ENCODE peak calls at places on chromosomes 4 and X, in five cellular contexts. F is IMR-90, E is ascending aorta, T is adipocyte, P is lower lobe of right lung. L is an unnamed sample.

GRCh38 chrX:66328950-66329596 is 165.0 kb downstream of the HEPH start:
- DNase-seq in F (no peak), E (no peak), T (no peak), P (peak; percentile 26), L (no peak)

GRCh38 chr4:21013501-21013900 is 313.2 kb downstream of the PACRGL start:
- DNase-seq in F (no peak), E (no peak), T (no peak), P (no peak), L (peak; percentile 11)

GRCh38 chrX:18714910-18715309 is 7.5 kb downstream of the PPEF1 start:
- DNase-seq in F (no peak), E (no peak), T (no peak), P (no peak), L (no peak)

GRCh38 chr4:123352240-123352945 is 44.2 kb upstream of the SPRY1 start:
- DNase-seq in F (peak; percentile 56), E (no peak), T (peak; percentile 52), P (no peak), L (peak; percentile 94)

GRCh38 chr4:186500721-186501304 is 54.6 kb downstream of the MTNR1A start:
- DNase-seq in F (peak; percentile 1), E (no peak), T (no peak), P (no peak), L (no peak)

GRCh38 chr4:169241480-169241879 is 29.3 kb downstream of the SH3RF1 start:
- DNase-seq in F (no peak), E (no peak), T (peak; percentile 51), P (no peak), L (no peak)

GRCh38 chrX:44675364-44676024 is 132.8 kb upstream of the FUNDC1 start:
- DNase-seq in F (peak; percentile 91), E (no peak), T (peak; percentile 77), P (no peak), L (peak; percentile 96)

GRCh38 chr4:27059446-27059845 is 198.8 kb downstream of the STIM2 start:
- DNase-seq in F (no peak), E (no peak), T (no peak), P (no peak), L (peak; percentile 52)

GRCh38 chr4:71772592-71772991 is 11.3 kb downstream of the GC start:
- DNase-seq in F (no peak), E (no peak), T (no peak), P (no peak), L (peak; percentile 23)

GRCh38 chr4:10622728-10623127 is 61.8 kb downstream of the CLNK start:
- DNase-seq in F (no peak), E (no peak), T (no peak), P (no peak), L (peak; percentile 10)

GRCh38 chrX:134870419-134870818 is 120.4 kb upstream of the SMIM10 start:
- DNase-seq in F (no peak), E (no peak), T (no peak), P (no peak), L (no peak)

GRCh38 chr4:81919810-81920209 is 448.1 kb upstream of the RASGEF1B start:
- DNase-seq in F (no peak), E (no peak), T (no peak), P (no peak), L (no peak)

GRCh38 chr4:47954679-47955078 is 40.3 kb upstream of the NFXL1 start:
- DNase-seq in F (no peak), E (no peak), T (no peak), P (no peak), L (no peak)

GRCh38 chr4:65170768-65171514 is 499.3 kb downstream of the EPHA5 start:
- DNase-seq in F (no peak), E (no peak), T (peak; percentile 2), P (no peak), L (no peak)

GRCh38 chr4:5137226-5137625 is 85.9 kb downstream of the STK32B start:
- DNase-seq in F (no peak), E (no peak), T (no peak), P (no peak), L (no peak)

GRCh38 chrX:65581661-65582339 is 47.2 kb upstream of the LAS1L start:
- DNase-seq in F (peak; percentile 61), E (no peak), T (peak; percentile 80), P (no peak), L (peak; percentile 54)

GRCh38 chr4:68734095-68734494 is 63.6 kb upstream of the UGT2B15 start:
- DNase-seq in F (no peak), E (no peak), T (no peak), P (no peak), L (no peak)

GRCh38 chr4:137558951-137559350 is 26.7 kb upstream of the PCDH18 start:
- DNase-seq in F (peak; percentile 80), E (no peak), T (peak; percentile 48), P (no peak), L (peak; percentile 16)

GRCh38 chr4:44256414-44256813 is 192.2 kb downstream of the KCTD8 start:
- DNase-seq in F (no peak), E (no peak), T (no peak), P (no peak), L (no peak)

GRCh38 chr4:70903282-70903603 is 1.1 kb downstream of the MOB1B start:
- DNase-seq in F (no peak), E (no peak), T (peak; percentile 60), P (no peak), L (peak; percentile 19)

GRCh38 chrX:111040377-111041017 is 55.5 kb upstream of the PAK3 start:
- DNase-seq in F (peak; percentile 36), E (no peak), T (no peak), P (no peak), L (peak; percentile 81)

GRCh38 chr4:185634066-185634652 is 98.9 kb upstream of the PDLIM3 start:
- DNase-seq in F (peak; percentile 7), E (no peak), T (no peak), P (no peak), L (no peak)

GRCh38 chr4:13535708-13536361 is 8.5 kb downstream of the NKX3-2 start:
- DNase-seq in F (no peak), E (no peak), T (no peak), P (no peak), L (no peak)

GRCh38 chr4:13534344-13535063 is 9.8 kb downstream of the NKX3-2 start:
- DNase-seq in F (no peak), E (no peak), T (no peak), P (no peak), L (no peak)

GRCh38 chr4:13533670-13534343 is 10.5 kb downstream of the NKX3-2 start:
- DNase-seq in F (no peak), E (no peak), T (no peak), P (no peak), L (no peak)

GRCh38 chr4:13536607-13537006 is 7.7 kb downstream of the NKX3-2 start:
- DNase-seq in F (no peak), E (no peak), T (no peak), P (no peak), L (no peak)

DNA sequence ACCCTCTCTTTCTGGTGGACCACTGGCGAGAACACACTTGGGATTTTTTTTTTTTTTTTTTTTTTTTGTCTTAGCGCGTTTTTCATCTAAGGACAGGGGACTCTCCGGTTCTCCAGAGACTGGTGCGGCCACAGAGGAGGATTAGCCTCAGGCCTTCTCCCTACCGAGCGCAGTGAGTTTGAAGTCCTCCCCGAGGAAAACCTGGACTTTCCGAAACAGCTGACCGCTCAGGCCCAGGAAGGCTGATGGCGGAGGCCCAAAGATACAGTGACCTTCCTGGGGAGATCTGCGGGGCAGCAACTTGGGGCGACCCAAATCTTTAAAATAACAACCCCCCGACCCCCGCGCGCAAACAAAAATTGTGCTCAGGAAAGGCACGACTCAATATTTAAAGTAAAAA is 9.2 kb downstream of the NKX3-2 start:
- DNase-seq in F (no peak), E (no peak), T (no peak), P (no peak), L (no peak)
- H3K27me3 ChIP-seq in F (peaks cover 96% of the 10 kb centered on the region), E (peaks cover 32% of the 10 kb centered on the region), T (peaks cover 96% of the 10 kb centered on the region), P (peaks cover 99% of the 10 kb centered on the region), L (peaks cover 87% of the 10 kb centered on the region)

GRCh38 chr4:172919269-172919668 is 249.3 kb upstream of the GALNT7 start:
- DNase-seq in F (no peak), E (no peak), T (no peak), P (no peak), L (no peak)
- H3K4me3 ChIP-seq in F (no peak overlapping the region), E (no peak overlapping the region), T (no peak overlapping the region), P (no peak overlapping the region), L (no peak overlapping the region)

GRCh38 chrX:154032653-154033052 is 13.0 kb upstream of the IRAK1 start:
- DNase-seq in F (no peak), E (no peak), T (no peak), P (no peak), L (no peak)

GRCh38 chrX:154030266-154030665 is 10.6 kb upstream of the IRAK1 start:
- DNase-seq in F (no peak), E (no peak), T (no peak), P (no peak), L (no peak)

GRCh38 chrX:154032156-154032555 is 12.5 kb upstream of the IRAK1 start:
- DNase-seq in F (no peak), E (no peak), T (no peak), P (no peak), L (no peak)

GRCh38 chrX:154029439-154029838 is 9.7 kb upstream of the IRAK1 start:
- DNase-seq in F (no peak), E (no peak), T (no peak), P (no peak), L (no peak)

DNA sequence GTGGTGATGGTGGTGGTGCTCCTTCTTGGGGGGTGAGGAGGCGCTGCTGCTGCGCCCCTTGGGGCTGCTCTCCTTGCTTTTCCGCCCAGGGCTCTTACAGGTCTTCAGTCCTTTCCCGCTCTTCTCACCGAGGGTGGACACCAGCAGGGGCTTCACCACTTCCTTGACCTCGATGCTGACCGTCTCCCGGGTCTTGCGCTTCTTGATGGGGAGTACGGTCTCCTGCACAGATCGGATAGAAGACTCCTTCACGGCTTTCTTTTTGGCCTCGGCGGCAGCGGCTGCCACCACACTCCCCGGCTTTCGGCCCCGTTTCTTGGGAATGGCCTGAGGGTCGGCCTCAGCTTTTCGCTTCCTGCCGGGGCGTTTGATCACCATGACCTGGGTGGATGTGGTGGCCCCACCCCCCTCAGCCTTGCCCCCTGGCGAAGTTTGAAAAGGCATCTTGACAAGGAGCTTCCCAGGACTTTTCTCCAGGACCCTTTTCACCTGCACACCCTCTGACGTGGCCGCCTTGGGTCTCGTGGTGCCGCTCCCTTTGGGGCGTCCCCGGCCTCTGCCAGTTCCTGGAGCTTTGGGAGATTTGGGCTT is 11.1 kb upstream of the IRAK1 start:
- DNase-seq in F (no peak), E (no peak), T (no peak), P (no peak), L (no peak)
- H3K36me3 ChIP-seq in F (peaks cover 18% of the 10 kb centered on the region), E (peaks cover 28% of the 10 kb centered on the region), T (peaks cover 19% of the 10 kb centered on the region), P (peaks cover 52% of the 10 kb centered on the region), L (peaks cover 6% of the 10 kb centered on the region)

GRCh38 chrX:13868481-13869040 is 51.7 kb upstream of the GPM6B start:
- DNase-seq in F (peak; percentile 45), E (no peak), T (peak; percentile 77), P (no peak), L (peak; percentile 6)

GRCh38 chrX:13864264-13864663 is 47.4 kb upstream of the GPM6B start:
- DNase-seq in F (peak; percentile 30), E (no peak), T (peak; percentile 39), P (no peak), L (no peak)

GRCh38 chrX:13857804-13858203 is 40.9 kb upstream of the GPM6B start:
- DNase-seq in F (no peak), E (no peak), T (no peak), P (no peak), L (peak; percentile 78)

DNA sequence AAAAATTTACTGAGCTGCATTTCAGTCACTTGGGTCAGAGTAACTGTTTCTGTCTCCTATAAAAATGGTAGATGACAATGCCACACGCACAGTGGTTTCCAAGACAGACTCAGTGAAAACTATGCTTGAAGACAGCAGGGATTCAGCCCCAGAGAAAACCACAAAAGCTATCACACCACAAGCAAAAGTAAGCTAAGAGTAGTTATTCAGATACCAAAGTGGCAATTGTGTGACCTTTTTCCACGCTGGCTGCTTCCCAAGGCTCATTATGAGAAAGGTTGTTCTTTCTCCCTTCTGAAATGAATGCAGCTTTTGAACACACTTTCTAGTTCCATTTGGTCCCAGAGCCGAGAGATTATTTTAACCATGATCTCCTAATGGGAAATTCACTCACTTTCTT is 46.4 kb upstream of the GPM6B start:
- DNase-seq in F (no peak), E (no peak), T (no peak), P (no peak), L (no peak)
- H3K27me3 ChIP-seq in F (no peaks in the 10 kb centered on the region), E (no peaks in the 10 kb centered on the region), T (peaks cover 22% of the 10 kb centered on the region), P (no peaks in the 10 kb centered on the region), L (no peaks in the 10 kb centered on the region)

L was measured in bronchial epithelial cell.